ENCODE peak calls at places on chromosome X, in seven cellular contexts. B is endothelial cell of umbilical vein, N is prostate gland, V is K562, Y is A549, Z is transverse colon, P is spleen. S is an unnamed sample.

GRCh38 chrX:23773601-23774175 is 9.3 kb upstream of the SAT1 start:
- DNase-seq in P (no peak), Z (peak; percentile 19), B (peak; percentile 76), Y (no peak), N (no peak), V (no peak), S (peak; percentile 42)

GRCh38 chrX:74133156-74133796 is 170.7 kb upstream of the ZCCHC13 start:
- DNase-seq in Y (peak; percentile 62), B (peak; percentile 39), V (peak; percentile 56), Z (no peak), P (no peak), N (peak; percentile 25), S (no peak)

GRCh38 chrX:109862386-109862910 is 129.4 kb upstream of the ACSL4 start:
- DNase-seq in Z (no peak), V (no peak), P (no peak), B (no peak), Y (no peak), N (peak; percentile 6), S (no peak)

GRCh38 chrX:10007604-10008003 is 40.4 kb downstream of the CLDN34 start:
- DNase-seq in N (no peak), B (no peak), P (no peak), Z (no peak), Y (no peak), V (no peak), S (no peak)

GRCh38 chrX:129634541-129634940 is 20.2 kb downstream of the APLN start:
- DNase-seq in Z (no peak), N (no peak), B (no peak), V (no peak), P (no peak), Y (no peak), S (no peak)

GRCh38 chrX:122512561-122513072 is 671.5 kb upstream of the GRIA3 start:
- DNase-seq in B (no peak), N (no peak), Z (no peak), V (no peak), Y (no peak), P (no peak), S (no peak)

GRCh38 chrX:70353524-70353923 is 63.6 kb downstream of the KIF4A start:
- DNase-seq in B (no peak), N (no peak), V (no peak), P (no peak), Y (no peak), Z (no peak), S (no peak)

GRCh38 chrX:119363391-119363790 is 35.7 kb upstream of the SLC25A43 start:
- DNase-seq in Z (no peak), Y (no peak), N (no peak), P (no peak), V (no peak), B (no peak), S (no peak)

GRCh38 chrX:18649498-18649951 is 22.4 kb downstream of the RS1 start:
- DNase-seq in V (no peak), Z (no peak), Y (no peak), N (no peak), P (no peak), B (no peak), S (peak; percentile 53)

GRCh38 chrX:15055146-15055930 is 182.1 kb downstream of the MOSPD2 start:
- DNase-seq in V (no peak), Z (no peak), B (no peak), P (no peak), N (no peak), Y (no peak), S (no peak)

GRCh38 chrX:30283456-30284200 is 25.6 kb downstream of the NR0B1 start:
- DNase-seq in Y (peak; percentile 93), P (no peak), N (no peak), V (peak; percentile 72), B (peak; percentile 87), Z (no peak), S (no peak)

GRCh38 chrX:118726887-118727685 is at the start of gene IL13RA1:
- DNase-seq in N (peak; percentile 74), Y (peak; percentile 89), P (peak; percentile 89), B (peak; percentile 86), V (peak; percentile 91), Z (peak; percentile 85), S (peak; percentile 87)

GRCh38 chrX:63421411-63421810 is 70.3 kb upstream of the SPIN4 start:
- DNase-seq in N (no peak), P (no peak), V (no peak), Z (no peak), B (no peak), Y (no peak), S (no peak)
- TF ChIP-seq POLR2A in N (no peak), P (no peak), V (no peak), Z (no peak), B (no peak), Y (no peak), S (no peak)

GRCh38 chrX:123860506-123860840 is 620 bp downstream of the XIAP start:
- DNase-seq in V (no peak), Z (peak; percentile 62), B (peak; percentile 63), P (no peak), N (peak; percentile 8), Y (no peak), S (peak; percentile 26)

GRCh38 chrX:123859409-123859827 is 435 bp upstream of the XIAP start:
- DNase-seq in P (no peak), Y (no peak), Z (peak; percentile 79), N (peak; percentile 64), V (no peak), B (no peak), S (no peak)

GRCh38 chrX:123859828-123860505 is at the start of gene XIAP:
- DNase-seq in Y (peak; percentile 96), Z (peak; percentile 86), B (peak; percentile 85), P (peak; percentile 94), N (peak; percentile 61), V (peak; percentile 90), S (peak; percentile 93)

GRCh38 chrX:123860983-123861382 is 1.1 kb downstream of the XIAP start:
- DNase-seq in N (peak; percentile 4), P (no peak), Z (no peak), V (peak; percentile 51), Y (no peak), B (peak; percentile 40), S (no peak)
- H3K27ac ChIP-seq in N (peak overlapping the region; percentile 96), P (peak overlapping the region; percentile 96), Z (peak overlapping the region; percentile 95), V (peak overlapping the region; percentile 91), Y (peak overlapping the region; percentile 100), B (peak overlapping the region; percentile 100), S (peak overlapping the region; percentile 93)

GRCh38 chrX:49199906-49200771 is at the start of gene SYP:
- DNase-seq in P (peak; percentile 95), B (peak; percentile 84), Z (peak; percentile 91), N (peak; percentile 86), Y (peak; percentile 91), V (peak; percentile 94), S (peak; percentile 93)
- TF ChIP-seq POLR2A in P (no peak), B (peak; percentile 85), Z (peak; percentile 60), N (peak; percentile 52), Y (peak; percentile 90), V (peak; percentile 88), S (no peak)

GRCh38 chrX:39613997-39614679 is 483.6 kb downstream of the BCOR start:
- DNase-seq in B (no peak), N (no peak), P (no peak), Y (no peak), Z (peak; percentile 19), V (no peak), S (no peak)
- H3K27ac ChIP-seq in B (no peak overlapping the region), N (no peak overlapping the region), P (no peak overlapping the region), Y (no peak overlapping the region), Z (no peak overlapping the region), V (no peak overlapping the region), S (peak overlapping the region; percentile 36)

DNA sequence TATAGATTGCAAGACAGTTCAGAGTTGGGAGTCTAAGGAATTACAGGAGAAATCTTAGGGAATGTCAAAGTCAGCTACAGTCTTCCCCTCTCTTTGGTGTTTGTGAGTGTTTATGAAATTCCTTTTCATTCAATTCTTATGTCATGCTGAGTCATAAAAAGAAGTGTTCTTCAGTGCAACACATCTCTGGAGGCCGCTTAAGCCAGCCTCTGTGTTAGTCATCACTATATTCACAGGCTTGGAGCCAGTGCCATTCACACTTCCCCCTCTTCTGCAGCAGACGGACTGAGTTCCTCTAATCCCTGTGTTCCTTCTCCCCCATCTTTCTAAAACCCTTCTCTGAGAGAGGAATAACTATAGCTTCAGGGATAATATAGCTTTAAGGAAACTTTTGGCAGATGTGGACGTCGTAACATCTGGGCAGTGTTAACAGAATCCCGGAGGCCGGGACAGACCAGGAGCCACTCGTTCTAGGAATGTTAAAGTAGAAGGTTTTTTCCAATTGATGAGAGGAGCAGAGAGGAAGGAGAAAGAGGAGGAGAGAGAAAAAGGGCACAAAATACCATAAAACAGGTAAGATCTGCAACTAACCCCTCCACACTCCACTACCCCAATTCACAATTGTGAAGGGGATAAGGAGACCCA is at the start of gene SRPX2:
- DNase-seq in N (no peak), Y (peak; percentile 80), B (peak; percentile 85), V (peak; percentile 1), P (no peak), Z (peak; percentile 50), S (no peak)
- TF ChIP-seq POLR2A in N (peak; percentile 18), Y (no peak), B (peak; percentile 83), V (no peak), P (no peak), Z (peak; percentile 51), S (no peak)

DNA sequence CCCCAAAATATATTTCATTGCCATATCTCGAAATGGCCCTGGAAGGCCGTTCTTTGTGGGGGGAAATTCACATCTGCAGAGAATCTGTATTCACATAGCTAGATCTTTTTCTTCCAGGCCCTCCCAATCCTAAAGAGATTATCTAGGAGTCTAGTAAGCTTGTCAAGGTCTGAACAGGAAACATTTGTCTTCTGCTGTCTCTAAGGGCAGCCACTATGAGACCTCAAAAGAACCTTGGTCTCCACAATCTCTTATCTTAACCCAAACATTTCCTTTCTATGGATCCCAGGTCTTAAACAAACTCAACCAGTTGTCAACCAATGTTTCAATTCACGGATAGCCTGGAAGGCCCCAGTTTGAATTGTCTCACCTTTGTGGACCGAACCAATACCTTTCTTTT is 45.0 kb downstream of the CRLF2 start:
- DNase-seq in Y (peak; percentile 49), Z (no peak), B (no peak), N (no peak), V (no peak), P (no peak), S (no peak)
- H3K27ac ChIP-seq in Y (no peak overlapping the region), Z (no peak overlapping the region), B (no peak overlapping the region), N (no peak overlapping the region), V (no peak overlapping the region), P (no peak overlapping the region), S (no peak overlapping the region)

DNA sequence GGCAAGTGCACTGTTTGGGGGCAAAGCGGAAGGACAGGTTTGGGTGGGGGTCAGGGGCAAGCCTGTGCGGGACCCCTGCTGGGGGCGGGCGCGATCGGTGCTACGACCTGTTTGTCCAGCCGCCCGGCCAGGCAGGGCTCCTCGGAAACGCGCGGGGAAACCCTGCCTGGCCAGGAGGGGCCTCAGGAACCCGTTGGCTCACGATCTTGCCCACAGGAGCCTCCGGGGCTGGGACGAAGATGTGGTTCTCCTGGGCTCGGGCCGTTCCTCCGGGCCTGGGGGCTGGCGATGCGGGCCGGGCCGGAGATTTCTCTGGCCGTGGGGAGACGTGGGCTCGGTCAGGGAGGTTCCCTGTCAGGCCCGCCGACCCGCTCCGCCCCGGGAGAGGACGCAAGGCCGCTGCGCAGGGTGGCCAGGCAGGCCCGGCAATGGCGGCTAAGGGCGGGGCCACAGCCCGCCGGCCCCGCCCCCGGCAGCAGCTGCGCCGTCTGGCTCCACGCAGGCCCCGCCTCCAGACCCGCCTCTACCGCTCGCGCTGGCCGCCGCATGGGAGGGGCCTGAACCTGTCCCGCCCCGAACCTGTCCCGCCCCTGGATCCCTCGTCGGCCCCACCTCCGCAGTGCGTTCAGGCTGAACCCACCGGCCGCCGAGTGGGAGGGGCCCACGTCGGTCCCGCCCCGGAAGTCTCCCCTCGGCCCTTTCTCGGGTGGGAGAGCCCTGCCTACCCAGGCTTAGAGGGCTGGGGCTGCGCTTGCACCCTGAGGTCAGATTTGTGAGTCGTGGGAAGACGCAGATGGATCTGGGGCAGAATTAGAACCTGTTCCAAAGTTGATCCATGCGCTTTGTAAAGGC is at the start of gene FAM3A:
- DNase-seq in Z (peak; percentile 96), P (peak; percentile 97), B (peak; percentile 90), V (peak; percentile 91), N (peak; percentile 92), Y (peak; percentile 92), S (peak; percentile 98)
- TF ChIP-seq POLR2A in Z (peak; percentile 83), P (peak; percentile 69), B (peak; percentile 71), V (peak; percentile 83), N (peak; percentile 80), Y (peak; percentile 76), S (peak; percentile 70)

S was measured in upper lobe of left lung.